ENCODE peak calls at places on chromosome 21, in eight cellular contexts. Y is HFF-Myc, R is small intestine, Q is cardiac muscle cell, W is left ventricle myocardium inferior, K is uterus, T is left lung, B is fibroblast of the aortic adventitia. E is an unnamed sample.

GRCh38 chr21:44757731-44758130 is 43.9 kb downstream of the UBE2G2 start:
- DNase-seq in Y (no peak), K (no peak), B (no peak), R (no peak), T (no peak), W (no peak), Q (no peak), E (no peak)

GRCh38 chr21:33286076-33286475 is 19.9 kb downstream of the IL10RB start:
- DNase-seq in Q (no peak), B (no peak), W (no peak), R (no peak), K (no peak), T (no peak), Y (no peak), E (no peak)

GRCh38 chr21:45514311-45515021 is 27.8 kb downstream of the SLC19A1 start:
- DNase-seq in Y (no peak), Q (no peak), R (no peak), T (peak; percentile 28), K (no peak), B (no peak), W (peak; percentile 11), E (no peak)

GRCh38 chr21:18529253-18529652 is 125.7 kb upstream of the TMPRSS15 start:
- DNase-seq in Y (no peak), K (no peak), B (peak; percentile 71), T (no peak), Q (peak; percentile 1), W (no peak), R (peak; percentile 3), E (no peak)

GRCh38 chr21:44053567-44053966 is 41.5 kb downstream of the TRAPPC10 start:
- DNase-seq in K (no peak), Y (no peak), W (no peak), Q (no peak), B (no peak), R (no peak), T (no peak), E (no peak)

GRCh38 chr21:28762357-28762735 is 230.3 kb downstream of the LTN1 start:
- DNase-seq in Q (no peak), Y (no peak), W (no peak), R (no peak), T (no peak), K (no peak), B (no peak), E (no peak)

GRCh38 chr21:43192501-43193081 is 23.8 kb downstream of the CRYAA start:
- DNase-seq in Q (no peak), K (no peak), T (peak; percentile 24), R (no peak), W (no peak), Y (no peak), B (no peak), E (no peak)

GRCh38 chr21:36422279-36423098 is 37.3 kb downstream of the CHAF1B start:
- DNase-seq in W (peak; percentile 37), T (peak; percentile 50), Y (peak; percentile 24), K (no peak), R (peak; percentile 43), Q (peak; percentile 76), B (peak; percentile 78), E (peak; percentile 13)

GRCh38 chr21:31282095-31282709 is 61.9 kb downstream of the TIAM1 start:
- DNase-seq in R (peak; percentile 37), K (no peak), Y (peak; percentile 15), T (no peak), W (peak; percentile 17), Q (peak; percentile 98), B (peak; percentile 98), E (no peak)

GRCh38 chr21:14121719-14122118 is 89.0 kb downstream of the LIPI start:
- DNase-seq in B (no peak), R (no peak), Y (no peak), Q (no peak), W (no peak), T (no peak), K (no peak), E (no peak)

GRCh38 chr21:18499761-18500376 is 96.3 kb upstream of the TMPRSS15 start:
- DNase-seq in T (no peak), B (peak; percentile 52), Y (peak; percentile 4), R (peak; percentile 32), Q (peak; percentile 50), W (peak; percentile 12), K (no peak), E (no peak)

GRCh38 chr21:39020751-39021474 is 162.3 kb downstream of the PSMG1 start:
- DNase-seq in W (peak; percentile 36), Y (no peak), B (peak; percentile 44), Q (peak; percentile 86), R (no peak), T (peak; percentile 64), K (peak; percentile 46), E (no peak)

GRCh38 chr21:45234906-45235305 is 52.8 kb downstream of the POFUT2 start:
- DNase-seq in Q (no peak), T (no peak), B (no peak), K (no peak), Y (no peak), W (no peak), R (no peak), E (no peak)

GRCh38 chr21:15282666-15283065 is 217.9 kb upstream of the NRIP1 start:
- DNase-seq in Y (no peak), B (peak; percentile 50), W (no peak), Q (peak; percentile 26), T (no peak), K (no peak), R (no peak), E (no peak)

GRCh38 chr21:15283138-15283537 is 218.3 kb upstream of the NRIP1 start:
- DNase-seq in R (no peak), Y (no peak), T (no peak), K (no peak), B (no peak), W (no peak), Q (no peak), E (no peak)

GRCh38 chr21:15285567-15285966 is 220.8 kb upstream of the NRIP1 start:
- DNase-seq in R (no peak), Y (no peak), W (no peak), T (no peak), K (no peak), Q (no peak), B (no peak), E (no peak)

GRCh38 chr21:15281714-15282113 is 216.9 kb upstream of the NRIP1 start:
- DNase-seq in T (no peak), Y (no peak), Q (peak; percentile 6), K (no peak), W (no peak), B (no peak), R (no peak), E (no peak)

DNA sequence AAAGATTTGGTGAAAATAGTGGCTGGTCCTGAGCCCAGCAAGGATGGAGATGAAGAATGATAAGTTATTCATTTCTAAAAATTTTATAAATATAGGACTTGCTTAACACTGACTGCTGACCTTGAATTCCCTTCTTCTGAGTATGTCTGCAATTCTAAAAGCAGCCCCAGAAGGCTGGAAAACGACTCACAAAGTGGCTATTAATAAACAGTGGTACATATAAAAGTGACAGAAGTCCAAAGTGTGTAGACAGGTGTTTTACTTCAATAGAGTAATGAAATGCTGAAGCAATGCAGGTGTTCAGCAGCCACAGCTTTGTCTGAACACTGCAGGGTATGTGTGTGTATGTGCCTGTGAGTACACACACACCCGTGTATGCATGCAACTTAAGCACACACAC is 219.0 kb upstream of the NRIP1 start:
- DNase-seq in W (no peak), B (peak; percentile 28), T (no peak), Q (no peak), K (no peak), R (no peak), Y (no peak), E (no peak)
- H3K4me3 ChIP-seq in W (no peak overlapping the region), B (no peak overlapping the region), T (no peak overlapping the region), Q (no peak overlapping the region), K (no peak overlapping the region), R (no peak overlapping the region), Y (no peak overlapping the region), E (no peak overlapping the region)

GRCh38 chr21:23804866-23805265 is 1802.4 kb downstream of the MRPL39 start:
- DNase-seq in Y (no peak), B (no peak), K (no peak), Q (no peak), T (no peak), W (no peak), R (no peak), E (no peak)

GRCh38 chr21:23811802-23812201 is 1795.5 kb downstream of the MRPL39 start:
- DNase-seq in K (no peak), T (no peak), W (no peak), Y (no peak), R (no peak), B (no peak), Q (no peak), E (no peak)

GRCh38 chr21:23812485-23812884 is 1794.8 kb downstream of the MRPL39 start:
- DNase-seq in B (no peak), Y (no peak), Q (no peak), W (no peak), T (no peak), K (no peak), R (no peak), E (no peak)

DNA sequence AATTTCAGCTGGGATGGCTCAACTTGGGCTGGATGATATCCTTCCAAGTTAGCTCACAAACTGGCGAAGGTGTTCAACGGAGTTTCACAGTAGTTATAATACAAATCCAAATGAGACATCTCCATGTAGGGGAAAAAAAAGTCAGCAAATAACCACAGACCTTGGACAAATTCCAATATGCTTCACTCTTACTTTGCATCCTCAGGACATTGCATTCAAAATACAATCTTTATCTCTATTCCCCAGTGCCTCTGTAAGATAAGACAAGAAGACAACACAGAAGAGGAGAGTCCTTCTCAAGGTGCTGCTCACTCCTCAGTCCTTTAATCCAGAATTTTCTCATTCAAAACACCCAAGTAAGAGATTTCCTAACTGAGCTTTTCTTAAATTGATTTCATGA is 1797.7 kb downstream of the MRPL39 start:
- DNase-seq in Y (no peak), R (no peak), Q (no peak), T (no peak), B (no peak), K (no peak), W (no peak), E (no peak)
- H3K4me3 ChIP-seq in Y (no peak overlapping the region), R (no peak overlapping the region), Q (no peak overlapping the region), T (no peak overlapping the region), B (no peak overlapping the region), K (no peak overlapping the region), W (no peak overlapping the region), E (no peak overlapping the region)

DNA sequence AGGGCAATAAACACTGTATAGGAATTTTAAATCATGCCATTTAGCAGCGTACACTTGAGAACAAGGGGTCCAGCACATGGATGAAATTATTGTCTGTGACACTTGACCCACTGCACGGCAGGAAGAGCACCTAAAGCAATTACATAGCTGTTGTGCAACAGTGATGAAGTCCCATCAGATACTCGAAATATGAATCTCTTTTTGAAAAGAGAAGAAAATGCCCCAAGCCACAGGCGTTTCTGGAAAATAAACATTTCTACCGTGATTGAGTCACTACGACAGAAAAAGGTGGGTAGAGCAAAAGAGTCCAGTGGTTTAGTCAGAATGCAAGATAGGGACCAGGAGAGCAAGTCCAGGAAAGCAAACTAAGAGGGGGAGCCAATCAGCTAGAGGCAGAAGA is 6.5 kb downstream of the DSCAM start:
- DNase-seq in Y (no peak), Q (no peak), B (no peak), W (no peak), K (no peak), T (no peak), R (no peak), E (no peak)
- H3K4me3 ChIP-seq in Y (no peak overlapping the region), Q (no peak overlapping the region), B (no peak overlapping the region), W (no peak overlapping the region), K (no peak overlapping the region), T (no peak overlapping the region), R (no peak overlapping the region), E (no peak overlapping the region)

DNA sequence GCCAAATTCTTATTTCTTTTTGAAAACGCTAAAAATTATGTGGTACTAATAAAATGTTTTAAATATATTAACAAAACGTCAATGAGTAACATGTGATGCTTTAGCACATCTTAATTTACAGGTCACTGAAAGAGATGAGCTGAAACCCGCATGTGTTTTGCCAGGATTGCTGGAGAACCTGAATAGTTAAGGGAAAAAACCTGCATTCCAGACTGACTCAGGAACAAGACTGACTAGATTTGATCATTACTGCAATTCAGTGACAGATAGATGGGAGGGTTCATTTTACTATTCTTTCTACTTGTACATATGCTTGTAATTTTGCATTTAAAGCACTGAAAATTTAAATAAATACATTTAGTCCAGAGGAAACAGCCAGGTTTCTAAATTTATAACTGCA is 71.8 kb downstream of the APP start:
- DNase-seq in Y (no peak), K (no peak), R (no peak), T (no peak), Q (no peak), W (no peak), B (peak; percentile 32), E (no peak)
- H3K4me3 ChIP-seq in Y (no peak overlapping the region), K (no peak overlapping the region), R (no peak overlapping the region), T (no peak overlapping the region), Q (no peak overlapping the region), W (no peak overlapping the region), B (no peak overlapping the region), E (no peak overlapping the region)

E was measured in GM12864.